ENCODE peak calls at places on chromosome 4, in six cellular contexts. N is tibial artery, O is IMR-90, B is AG10803, Z is endodermal cell, D is left lung. W is an unnamed sample.

GRCh38 chr4:36037127-36037526 is 207.2 kb downstream of the ARAP2 start:
- DNase-seq in N (no peak), O (no peak), B (no peak), Z (no peak), D (no peak), W (no peak)

GRCh38 chr4:37595875-37596402 is 90.2 kb downstream of the RELL1 start:
- DNase-seq in N (no peak), O (no peak), B (no peak), Z (no peak), D (no peak), W (no peak)

GRCh38 chr4:172813359-172813923 is 355.2 kb upstream of the GALNT7 start:
- DNase-seq in N (no peak), O (peak), B (no peak), Z (no peak), D (no peak), W (peak)

GRCh38 chr4:143286733-143287570 is 49.7 kb upstream of the GAB1 start:
- DNase-seq in N (no peak), O (peak), B (peak), Z (no peak), D (no peak), W (peak)

GRCh38 chr4:20323991-20324390 is 72.3 kb downstream of the SLIT2 start:
- DNase-seq in N (no peak), O (peak), B (no peak), Z (no peak), D (no peak), W (no peak)

GRCh38 chr4:173001571-173001970 is 167.0 kb upstream of the GALNT7 start:
- DNase-seq in N (no peak), O (peak), B (peak), Z (no peak), D (no peak), W (peak)

GRCh38 chr4:127055349-127055748 is 577.4 kb upstream of the INTU start:
- DNase-seq in N (no peak), O (peak), B (peak), Z (no peak), D (no peak), W (peak)

GRCh38 chr4:6500481-6501135 is 28.2 kb upstream of the PPP2R2C start:
- DNase-seq in N (no peak), O (no peak), B (no peak), Z (no peak), D (no peak), W (no peak)

GRCh38 chr4:16897351-16897750 is 1.1 kb downstream of the LDB2 start:
- DNase-seq in N (no peak), O (peak), B (no peak), Z (peak), D (no peak), W (peak)

GRCh38 chr4:149708513-149709175 is 107.0 kb downstream of the IQCM start:
- DNase-seq in N (no peak), O (peak), B (peak), Z (no peak), D (no peak), W (peak)

GRCh38 chr4:69760455-69760854 is at the start of gene SULT1B1:
- DNase-seq in N (no peak), O (peak), B (peak), Z (no peak), D (peak), W (peak)

GRCh38 chr4:98733601-98734000 is 75.2 kb upstream of the TSPAN5 start:
- DNase-seq in N (no peak), O (no peak), B (no peak), Z (no peak), D (no peak), W (no peak)

GRCh38 chr4:3168029-3168428 is 80.9 kb upstream of the MSANTD1 start:
- DNase-seq in N (no peak), O (peak), B (peak), Z (peak), D (no peak), W (peak)

GRCh38 chr4:152998861-152999260 is 62.7 kb downstream of the FHDC1 start:
- DNase-seq in N (no peak), O (no peak), B (no peak), Z (no peak), D (no peak), W (no peak)

GRCh38 chr4:146369446-146369845 is 152.3 kb downstream of the SLC10A7 start:
- DNase-seq in N (no peak), O (no peak), B (no peak), Z (no peak), D (no peak), W (peak)

GRCh38 chr4:100190643-100191600 is 654 bp upstream of the DDIT4L start:
- DNase-seq in N (no peak), O (peak), B (peak), Z (peak), D (peak), W (peak)

GRCh38 chr4:150315691-150316090 is 237.4 kb downstream of the DCLK2 start:
- DNase-seq in N (no peak), O (no peak), B (peak), Z (no peak), D (no peak), W (no peak)

GRCh38 chr4:188387134-188387791 is 248.0 kb downstream of the TRIML1 start:
- DNase-seq in N (no peak), O (peak), B (peak), Z (no peak), D (no peak), W (peak)

GRCh38 chr4:115671581-115671980 is 558.2 kb upstream of the NDST4 start:
- DNase-seq in N (no peak), O (no peak), B (no peak), Z (no peak), D (no peak), W (no peak)

GRCh38 chr4:144402176-144402575 is 243.8 kb upstream of the HHIP start:
- DNase-seq in N (no peak), O (no peak), B (no peak), Z (no peak), D (no peak), W (no peak)

GRCh38 chr4:138892483-138893386 is 122.8 kb upstream of the NOCT start:
- DNase-seq in N (no peak), O (peak), B (peak), Z (no peak), D (no peak), W (no peak)

GRCh38 chr4:6362896-6363295 is 93.2 kb downstream of the WFS1 start:
- DNase-seq in N (no peak), O (peak), B (peak), Z (peak), D (peak), W (peak)

GRCh38 chr4:139528377-139529005 is 27.5 kb downstream of the SETD7 start:
- DNase-seq in N (no peak), O (peak), B (peak), Z (no peak), D (no peak), W (peak)

GRCh38 chr4:148041606-148042324 is 309.9 kb downstream of the ARHGAP10 start:
- DNase-seq in N (no peak), O (no peak), B (no peak), Z (no peak), D (no peak), W (no peak)

GRCh38 chr4:148043990-148044645 is 312.2 kb downstream of the ARHGAP10 start:
- DNase-seq in N (no peak), O (no peak), B (no peak), Z (no peak), D (no peak), W (no peak)

GRCh38 chr4:148044889-148045352 is 313.0 kb downstream of the ARHGAP10 start:
- DNase-seq in N (no peak), O (no peak), B (no peak), Z (no peak), D (no peak), W (peak)
- TF ChIP-seq CTCF in N (no peak), O (no peak), B (peak), Z (no peak), D (no peak), W (peak)

GRCh38 chr4:1250921-1251772 is 2.2 kb upstream of the CTBP1 start:
- DNase-seq in N (no peak), O (no peak), B (no peak), Z (no peak), D (peak), W (no peak)

GRCh38 chr4:1251773-1252066 is 2.8 kb upstream of the CTBP1 start:
- DNase-seq in N (no peak), O (no peak), B (no peak), Z (no peak), D (no peak), W (no peak)

GRCh38 chr4:1249148-1249730 is 309 bp upstream of the CTBP1 start:
- DNase-seq in N (peak), O (peak), B (peak), Z (peak), D (peak), W (peak)

GRCh38 chr4:1249731-1250526 is 999 bp upstream of the CTBP1 start:
- DNase-seq in N (peak), O (no peak), B (peak), Z (peak), D (peak), W (peak)

DNA sequence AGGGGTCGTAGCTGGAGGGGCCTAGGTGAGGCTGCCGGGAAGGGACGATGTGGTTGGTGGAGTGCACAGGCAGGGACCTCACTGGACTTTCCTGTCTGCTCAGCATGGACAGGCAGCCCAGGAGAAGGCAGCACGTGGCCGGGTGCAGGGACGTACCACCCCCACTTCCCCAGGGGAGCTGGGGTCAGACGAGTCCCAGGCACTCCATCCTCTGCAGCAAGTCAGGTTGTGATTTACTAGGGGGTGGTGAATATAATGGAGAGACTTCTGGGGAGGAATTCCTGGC is 1.5 kb upstream of the CTBP1 start:
- DNase-seq in N (no peak), O (no peak), B (no peak), Z (no peak), D (peak), W (no peak)
- H3K4me3 ChIP-seq in N (no peak), O (no peak), B (no peak), Z (peak), D (no peak), W (no peak)

GRCh38 chr4:18691431-18692200 is 670.1 kb upstream of the LCORL start:
- DNase-seq in N (no peak), O (no peak), B (no peak), Z (peak), D (no peak), W (peak)
- TF ChIP-seq CTCF in N (no peak), O (no peak), B (no peak), Z (peak), D (no peak), W (peak)

GRCh38 chr4:78778530-78778929 is 2.4 kb downstream of the BMP2K start:
- DNase-seq in N (no peak), O (no peak), B (no peak), Z (no peak), D (no peak), W (no peak)

GRCh38 chr4:78777556-78777900 is 1.4 kb downstream of the BMP2K start:
- DNase-seq in N (no peak), O (no peak), B (no peak), Z (no peak), D (no peak), W (no peak)

GRCh38 chr4:78780093-78780492 is 3.9 kb downstream of the BMP2K start:
- DNase-seq in N (no peak), O (no peak), B (no peak), Z (no peak), D (no peak), W (no peak)

GRCh38 chr4:78781086-78781630 is 5.0 kb downstream of the BMP2K start:
- DNase-seq in N (no peak), O (no peak), B (no peak), Z (no peak), D (no peak), W (no peak)

DNA sequence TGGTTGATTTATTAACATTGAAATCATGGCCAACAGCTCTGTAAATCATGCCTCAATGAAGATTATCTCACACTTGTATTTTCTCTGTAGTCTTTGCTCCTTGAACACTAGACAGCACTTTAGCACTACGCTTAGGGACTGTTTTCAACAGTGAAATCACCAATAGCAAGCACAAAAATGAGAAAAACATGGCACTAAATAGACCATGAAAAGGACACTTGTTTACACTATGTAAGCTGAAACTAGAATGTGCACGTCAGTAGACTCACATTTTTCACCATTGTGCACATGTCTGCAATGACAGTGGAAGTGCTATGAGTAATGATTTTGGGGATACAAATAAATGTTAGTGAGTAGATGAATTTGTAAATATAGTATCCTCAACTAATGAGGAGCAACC is 3.1 kb downstream of the BMP2K start:
- DNase-seq in N (no peak), O (peak), B (peak), Z (no peak), D (no peak), W (peak)
- H3K4me3 ChIP-seq in N (no peak), O (no peak), B (peak), Z (peak), D (no peak), W (no peak)

GRCh38 chr4:75514131-75514948 is at the start of the genes RCHY1 and THAP6:
- DNase-seq in N (peak), O (peak), B (peak), Z (peak), D (peak), W (peak)
- TF ChIP-seq CTCF in N (peak), O (no peak), B (peak), Z (no peak), D (no peak), W (no peak)

DNA sequence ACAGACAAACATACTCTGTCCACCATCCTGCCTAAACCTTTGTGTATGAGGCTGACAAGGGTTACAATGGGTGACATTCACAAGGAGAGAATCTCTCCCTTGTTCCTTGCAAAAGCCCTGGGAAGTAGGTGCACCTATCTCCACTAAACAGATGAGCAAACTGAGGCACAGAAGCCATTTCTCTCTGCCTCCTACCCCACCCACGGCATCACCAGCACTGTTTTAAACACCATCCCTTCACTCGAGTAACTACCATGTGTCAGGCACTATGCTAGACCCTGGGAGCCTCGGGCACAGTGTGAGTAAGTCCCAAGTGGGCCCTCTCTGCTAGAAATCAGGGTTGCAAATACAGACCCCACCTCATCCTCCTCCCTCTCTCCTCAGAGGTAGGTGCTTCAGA is 899 bp downstream of the LYAR start:
- DNase-seq in N (no peak), O (no peak), B (no peak), Z (no peak), D (no peak), W (no peak)
- H3K4me3 ChIP-seq in N (peak), O (peak), B (peak), Z (peak), D (peak), W (peak)

DNA sequence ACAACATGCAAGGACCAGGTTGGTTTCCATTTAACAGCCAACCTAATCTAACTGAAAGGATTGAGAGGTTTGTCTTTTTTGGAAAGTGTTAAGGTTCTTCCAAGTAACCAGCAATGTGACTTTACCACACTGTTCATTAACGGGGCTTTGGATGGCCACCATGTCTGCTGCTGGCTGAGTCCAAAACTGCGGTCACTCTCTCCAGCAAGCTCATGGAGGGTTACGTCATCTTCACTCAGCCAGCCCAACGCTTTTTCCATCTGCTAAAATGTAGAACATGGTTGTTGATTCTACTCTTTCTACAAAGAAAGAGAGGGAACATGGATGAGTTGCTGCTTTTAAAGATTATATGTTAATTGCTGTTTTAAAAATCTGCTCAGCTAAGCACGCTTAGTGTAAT is 11.0 kb downstream of the PKD2 start:
- DNase-seq in N (peak), O (peak), B (peak), Z (no peak), D (no peak), W (peak)
- TF ChIP-seq CTCF in N (no peak), O (no peak), B (no peak), Z (no peak), D (no peak), W (no peak)

DNA sequence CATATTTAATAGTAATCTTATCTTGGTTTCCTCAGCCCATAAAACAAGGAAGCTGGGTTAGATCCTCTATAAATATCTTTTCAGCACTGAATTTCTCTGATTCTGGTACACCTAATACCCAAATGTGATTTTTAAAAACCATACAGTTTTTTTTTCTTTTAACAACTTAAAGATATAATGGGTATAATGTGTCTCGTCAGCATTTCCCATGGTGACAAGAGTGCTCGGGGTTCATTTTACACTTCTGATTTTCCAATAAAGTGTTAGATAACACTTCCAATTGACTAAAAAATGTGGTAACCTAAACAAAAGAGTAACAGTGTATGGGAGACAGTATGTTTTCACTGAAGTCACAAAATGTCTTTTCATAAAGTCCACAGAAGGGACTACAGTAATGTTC is 693.4 kb upstream of the TENM3 start:
- DNase-seq in N (no peak), O (no peak), B (no peak), Z (no peak), D (no peak), W (no peak)
- H3K4me3 ChIP-seq in N (no peak), O (no peak), B (no peak), Z (no peak), D (no peak), W (no peak)

DNA sequence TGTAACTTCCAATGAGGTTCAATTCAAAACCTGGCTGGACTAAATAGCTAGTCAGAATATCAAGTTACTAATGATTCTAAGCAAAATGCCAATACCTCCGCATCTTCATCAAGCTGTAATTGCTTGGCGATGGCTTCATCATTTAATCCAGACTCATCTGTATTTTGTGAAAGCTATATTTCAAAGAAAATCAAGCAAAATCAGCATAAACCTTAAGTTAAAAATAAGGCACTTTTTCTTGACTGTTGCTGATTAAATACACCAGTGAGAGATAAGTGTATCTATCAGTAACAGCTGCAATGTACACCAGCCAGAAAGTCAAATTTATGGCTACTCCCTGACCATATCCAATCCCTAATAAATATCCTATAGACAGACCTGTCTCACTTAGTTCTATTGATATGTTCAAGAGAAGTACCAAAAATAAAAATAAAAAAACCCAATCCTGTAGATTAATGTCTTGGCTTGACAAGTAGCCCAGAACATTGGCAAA is 39.6 kb downstream of the RFC1 start:
- DNase-seq in N (no peak), O (no peak), B (no peak), Z (no peak), D (no peak), W (no peak)
- TF ChIP-seq CTCF in N (no peak), O (no peak), B (no peak), Z (no peak), D (no peak), W (no peak)

W was measured in choroid plexus epithelial cell.